ENCODE peak calls at places on chromosomes 3 and 15, in nine cellular contexts. One of them, this sample, is unnamed.

GRCh38 chr3:56042326-56042951 is 425.8 kb downstream of the ERC2 start:
- DNase-seq in A172: peak; percentile 47
- DNase-seq in cardiac fibroblast: peak; percentile 48
- DNase-seq in ovary: no peak
- DNase-seq in left ventricle myocardium superior: no peak
- DNase-seq in activated T-cell treated with anti-CD3 and anti-CD28 coated beads, Interleukin-2, amount 50 U/mL, for 1 hour: no peak
- DNase-seq in stimulated activated CD8-positive, alpha-beta memory T cell treated with anti-CD3 and anti-CD28 coated beads, Interleukin-4, amount 100 ng/mL, for 24 hours: no peak
- DNase-seq in naive thymus-derived CD4-positive, alpha-beta T cell: no peak
- DNase-seq in mesenchymal stem cell: peak; percentile 73
- DNase-seq in this sample: no peak

GRCh38 chr3:14222900-14223594 is 44.4 kb downstream of the LSM3 start:
- DNase-seq in naive thymus-derived CD4-positive, alpha-beta T cell: no peak
- DNase-seq in activated T-cell treated with anti-CD3 and anti-CD28 coated beads, Interleukin-2, amount 50 U/mL, for 1 hour: no peak
- DNase-seq in mesenchymal stem cell: peak; percentile 70
- DNase-seq in cardiac fibroblast: peak; percentile 41
- DNase-seq in left ventricle myocardium superior: no peak
- DNase-seq in ovary: no peak
- DNase-seq in A172: no peak
- DNase-seq in stimulated activated CD8-positive, alpha-beta memory T cell treated with anti-CD3 and anti-CD28 coated beads, Interleukin-4, amount 100 ng/mL, for 24 hours: no peak
- DNase-seq in this sample: no peak

GRCh38 chr15:35304389-35304788 is 219.3 kb upstream of the NANOGP8 start:
- DNase-seq in naive thymus-derived CD4-positive, alpha-beta T cell: no peak
- DNase-seq in cardiac fibroblast: no peak
- DNase-seq in A172: no peak
- DNase-seq in ovary: no peak
- DNase-seq in mesenchymal stem cell: no peak
- DNase-seq in activated T-cell treated with anti-CD3 and anti-CD28 coated beads, Interleukin-2, amount 50 U/mL, for 1 hour: no peak
- DNase-seq in stimulated activated CD8-positive, alpha-beta memory T cell treated with anti-CD3 and anti-CD28 coated beads, Interleukin-4, amount 100 ng/mL, for 24 hours: no peak
- DNase-seq in left ventricle myocardium superior: no peak
- DNase-seq in this sample: no peak

GRCh38 chr3:126750760-126751129 is 46.7 kb downstream of the CHCHD6 start:
- DNase-seq in cardiac fibroblast: no peak
- DNase-seq in stimulated activated CD8-positive, alpha-beta memory T cell treated with anti-CD3 and anti-CD28 coated beads, Interleukin-4, amount 100 ng/mL, for 24 hours: no peak
- DNase-seq in naive thymus-derived CD4-positive, alpha-beta T cell: no peak
- DNase-seq in activated T-cell treated with anti-CD3 and anti-CD28 coated beads, Interleukin-2, amount 50 U/mL, for 1 hour: no peak
- DNase-seq in left ventricle myocardium superior: no peak
- DNase-seq in A172: no peak
- DNase-seq in mesenchymal stem cell: peak; percentile 14
- DNase-seq in ovary: no peak
- DNase-seq in this sample: no peak

GRCh38 chr3:73498764-73499622 is 125.7 kb downstream of the PDZRN3 start:
- DNase-seq in A172: no peak
- DNase-seq in stimulated activated CD8-positive, alpha-beta memory T cell treated with anti-CD3 and anti-CD28 coated beads, Interleukin-4, amount 100 ng/mL, for 24 hours: no peak
- DNase-seq in activated T-cell treated with anti-CD3 and anti-CD28 coated beads, Interleukin-2, amount 50 U/mL, for 1 hour: no peak
- DNase-seq in left ventricle myocardium superior: peak; percentile 47
- DNase-seq in ovary: no peak
- DNase-seq in mesenchymal stem cell: no peak
- DNase-seq in cardiac fibroblast: no peak
- DNase-seq in naive thymus-derived CD4-positive, alpha-beta T cell: no peak
- DNase-seq in this sample: no peak

GRCh38 chr15:38169982-38170381 is 82.7 kb upstream of the SPRED1 start:
- DNase-seq in activated T-cell treated with anti-CD3 and anti-CD28 coated beads, Interleukin-2, amount 50 U/mL, for 1 hour: no peak
- DNase-seq in cardiac fibroblast: peak; percentile 51
- DNase-seq in mesenchymal stem cell: peak; percentile 56
- DNase-seq in A172: no peak
- DNase-seq in stimulated activated CD8-positive, alpha-beta memory T cell treated with anti-CD3 and anti-CD28 coated beads, Interleukin-4, amount 100 ng/mL, for 24 hours: no peak
- DNase-seq in ovary: no peak
- DNase-seq in left ventricle myocardium superior: no peak
- DNase-seq in naive thymus-derived CD4-positive, alpha-beta T cell: no peak
- DNase-seq in this sample: no peak

GRCh38 chr15:83248944-83249343 is 35.5 kb downstream of the BNC1 start:
- DNase-seq in mesenchymal stem cell: no peak
- DNase-seq in ovary: no peak
- DNase-seq in A172: no peak
- DNase-seq in cardiac fibroblast: no peak
- DNase-seq in activated T-cell treated with anti-CD3 and anti-CD28 coated beads, Interleukin-2, amount 50 U/mL, for 1 hour: no peak
- DNase-seq in left ventricle myocardium superior: no peak
- DNase-seq in stimulated activated CD8-positive, alpha-beta memory T cell treated with anti-CD3 and anti-CD28 coated beads, Interleukin-4, amount 100 ng/mL, for 24 hours: no peak
- DNase-seq in naive thymus-derived CD4-positive, alpha-beta T cell: no peak
- DNase-seq in this sample: no peak

GRCh38 chr3:118734664-118735063 is 300.0 kb downstream of the IGSF11 start:
- DNase-seq in stimulated activated CD8-positive, alpha-beta memory T cell treated with anti-CD3 and anti-CD28 coated beads, Interleukin-4, amount 100 ng/mL, for 24 hours: no peak
- DNase-seq in left ventricle myocardium superior: no peak
- DNase-seq in cardiac fibroblast: no peak
- DNase-seq in ovary: no peak
- DNase-seq in activated T-cell treated with anti-CD3 and anti-CD28 coated beads, Interleukin-2, amount 50 U/mL, for 1 hour: no peak
- DNase-seq in naive thymus-derived CD4-positive, alpha-beta T cell: no peak
- DNase-seq in mesenchymal stem cell: no peak
- DNase-seq in A172: no peak
- DNase-seq in this sample: no peak

GRCh38 chr15:55846108-55846707 is 103.3 kb upstream of the PRTG start:
- DNase-seq in naive thymus-derived CD4-positive, alpha-beta T cell: peak; percentile 54
- DNase-seq in cardiac fibroblast: peak; percentile 90
- DNase-seq in stimulated activated CD8-positive, alpha-beta memory T cell treated with anti-CD3 and anti-CD28 coated beads, Interleukin-4, amount 100 ng/mL, for 24 hours: no peak
- DNase-seq in ovary: peak; percentile 12
- DNase-seq in left ventricle myocardium superior: no peak
- DNase-seq in activated T-cell treated with anti-CD3 and anti-CD28 coated beads, Interleukin-2, amount 50 U/mL, for 1 hour: no peak
- DNase-seq in mesenchymal stem cell: peak; percentile 90
- DNase-seq in A172: peak; percentile 58
- DNase-seq in this sample: no peak

GRCh38 chr3:134365766-134366065 is 8.5 kb downstream of the AMOTL2 start:
- DNase-seq in activated T-cell treated with anti-CD3 and anti-CD28 coated beads, Interleukin-2, amount 50 U/mL, for 1 hour: no peak
- DNase-seq in stimulated activated CD8-positive, alpha-beta memory T cell treated with anti-CD3 and anti-CD28 coated beads, Interleukin-4, amount 100 ng/mL, for 24 hours: no peak
- DNase-seq in cardiac fibroblast: no peak
- DNase-seq in A172: no peak
- DNase-seq in naive thymus-derived CD4-positive, alpha-beta T cell: no peak
- DNase-seq in mesenchymal stem cell: no peak
- DNase-seq in left ventricle myocardium superior: no peak
- DNase-seq in ovary: no peak
- DNase-seq in this sample: no peak

GRCh38 chr15:100650685-100651084 is 48.3 kb downstream of the ASB7 start:
- DNase-seq in cardiac fibroblast: no peak
- DNase-seq in ovary: no peak
- DNase-seq in left ventricle myocardium superior: no peak
- DNase-seq in A172: no peak
- DNase-seq in naive thymus-derived CD4-positive, alpha-beta T cell: no peak
- DNase-seq in stimulated activated CD8-positive, alpha-beta memory T cell treated with anti-CD3 and anti-CD28 coated beads, Interleukin-4, amount 100 ng/mL, for 24 hours: no peak
- DNase-seq in activated T-cell treated with anti-CD3 and anti-CD28 coated beads, Interleukin-2, amount 50 U/mL, for 1 hour: no peak
- DNase-seq in mesenchymal stem cell: no peak
- DNase-seq in this sample: no peak

GRCh38 chr3:158789592-158789991 is 12.3 kb upstream of the MFSD1 start:
- DNase-seq in mesenchymal stem cell: peak; percentile 64
- DNase-seq in cardiac fibroblast: peak; percentile 80
- DNase-seq in stimulated activated CD8-positive, alpha-beta memory T cell treated with anti-CD3 and anti-CD28 coated beads, Interleukin-4, amount 100 ng/mL, for 24 hours: no peak
- DNase-seq in A172: peak; percentile 52
- DNase-seq in naive thymus-derived CD4-positive, alpha-beta T cell: no peak
- DNase-seq in left ventricle myocardium superior: no peak
- DNase-seq in ovary: no peak
- DNase-seq in activated T-cell treated with anti-CD3 and anti-CD28 coated beads, Interleukin-2, amount 50 U/mL, for 1 hour: no peak
- DNase-seq in this sample: no peak

GRCh38 chr3:186208328-186208989 is 99.6 kb upstream of the ETV5 start:
- DNase-seq in stimulated activated CD8-positive, alpha-beta memory T cell treated with anti-CD3 and anti-CD28 coated beads, Interleukin-4, amount 100 ng/mL, for 24 hours: no peak
- DNase-seq in activated T-cell treated with anti-CD3 and anti-CD28 coated beads, Interleukin-2, amount 50 U/mL, for 1 hour: no peak
- DNase-seq in ovary: no peak
- DNase-seq in naive thymus-derived CD4-positive, alpha-beta T cell: no peak
- DNase-seq in left ventricle myocardium superior: no peak
- DNase-seq in A172: no peak
- DNase-seq in cardiac fibroblast: no peak
- DNase-seq in mesenchymal stem cell: no peak
- DNase-seq in this sample: no peak

This sample was measured in psoas muscle.